ENCODE peak calls at places on chromosomes 13 and 19, in nine cellular contexts. U is caudate nucleus; J is left ventricle myocardium superior; W is A172; C is HT1080; O is pancreas; P is head of caudate nucleus; X is stimulated activated CD8-positive, alpha-beta memory T cell treated with anti-CD3 and anti-CD28 coated beads, Interleukin-2, amount 100 ng/mL, for 48 hours; A is psoas muscle. B is an unnamed sample.

GRCh38 chr13:79966502-79966901 is 374.4 kb downstream of the SPRY2 start:
- DNase-seq in X (no peak), O (no peak), P (no peak), A (no peak), J (no peak), U (no peak), C (no peak), W (no peak), B (peak)

GRCh38 chr13:99133848-99134247 is 66.8 kb upstream of the UBAC2 start:
- DNase-seq in U (no peak), O (no peak), C (no peak), P (no peak), X (no peak), J (no peak), W (no peak), A (no peak), B (no peak)

GRCh38 chr19:48881741-48882657 is 9.8 kb downstream of the PPP1R15A start:
- DNase-seq in A (no peak), X (no peak), P (peak), O (no peak), J (no peak), C (no peak), W (no peak), U (no peak), B (no peak)

GRCh38 chr13:96052655-96053002 is 572 bp downstream of the UGGT2 start:
- DNase-seq in P (no peak), U (peak), W (peak), J (no peak), X (no peak), A (no peak), O (no peak), C (peak), B (peak)

GRCh38 chr19:7272856-7273578 is 21.2 kb downstream of the INSR start:
- DNase-seq in W (no peak), C (no peak), U (no peak), O (no peak), J (no peak), A (no peak), P (no peak), X (no peak), B (no peak)

GRCh38 chr19:53519431-53519830 is 18.5 kb upstream of the ZNF331 start:
- DNase-seq in U (no peak), C (no peak), W (no peak), P (no peak), X (no peak), O (no peak), A (no peak), J (peak), B (no peak)

GRCh38 chr19:18013621-18014111 is 5.7 kb downstream of the ARRDC2 start:
- DNase-seq in O (no peak), W (no peak), C (no peak), U (no peak), J (peak), P (no peak), X (no peak), A (peak), B (no peak)

GRCh38 chr13:88800505-88800904 is 1129.3 kb downstream of the SLITRK5 start:
- DNase-seq in P (no peak), A (no peak), X (no peak), W (no peak), O (no peak), U (no peak), C (peak), J (no peak), B (no peak)

GRCh38 chr19:798415-799075 is 1.3 kb downstream of the PTBP1 start:
- DNase-seq in A (no peak), P (no peak), J (no peak), X (no peak), O (peak), U (no peak), W (no peak), C (no peak), B (no peak)

GRCh38 chr19:29628661-29629385 is 22.7 kb downstream of the POP4 start:
- DNase-seq in U (no peak), O (no peak), C (no peak), J (no peak), W (no peak), P (no peak), A (no peak), X (no peak), B (no peak)

GRCh38 chr19:35793381-35794165 is 18.2 kb downstream of the ARHGAP33 start:
- DNase-seq in C (no peak), U (no peak), P (no peak), X (no peak), A (no peak), W (peak), J (no peak), O (no peak), B (no peak)

GRCh38 chr19:31419871-31420430 is 70.7 kb upstream of the TSHZ3 start:
- DNase-seq in X (no peak), A (no peak), C (no peak), J (no peak), P (no peak), O (no peak), U (no peak), W (no peak), B (no peak)

GRCh38 chr19:10760268-10760944 is 42.5 kb downstream of the DNM2 start:
- DNase-seq in U (peak), X (no peak), W (peak), A (no peak), P (no peak), O (no peak), C (peak), J (no peak), B (peak)

GRCh38 chr19:35577918-35578317 is 8.1 kb upstream of the PMIS2 start:
- DNase-seq in A (no peak), X (no peak), P (no peak), C (no peak), J (no peak), U (no peak), W (no peak), O (no peak), B (no peak)

GRCh38 chr13:29472317-29472961 is 123.0 kb downstream of the SLC7A1 start:
- DNase-seq in J (peak), P (no peak), O (no peak), W (peak), C (peak), A (no peak), X (peak), U (no peak), B (peak)

GRCh38 chr13:41411536-41411935 is 45.8 kb upstream of the RGCC start:
- DNase-seq in C (peak), A (no peak), X (no peak), O (no peak), U (no peak), P (peak), W (peak), J (no peak), B (peak)

GRCh38 chr19:31254611-31255010 is 94.6 kb downstream of the TSHZ3 start:
- DNase-seq in C (no peak), J (no peak), A (no peak), O (no peak), W (peak), X (no peak), P (no peak), U (no peak), B (no peak)

GRCh38 chr13:102620512-102620911 is 23.7 kb downstream of the TPP2 start:
- DNase-seq in A (no peak), O (no peak), U (no peak), P (no peak), W (no peak), J (no peak), C (no peak), X (no peak), B (no peak)

GRCh38 chr19:46069841-46070341 is 29.1 kb upstream of the IGFL4 start:
- DNase-seq in X (no peak), O (no peak), A (no peak), U (no peak), W (peak), P (no peak), C (peak), J (no peak), B (peak)

GRCh38 chr13:108983273-108983672 is 353.9 kb downstream of the MYO16 start:
- DNase-seq in P (no peak), X (no peak), A (no peak), U (no peak), W (no peak), J (no peak), C (no peak), O (no peak), B (no peak)

GRCh38 chr19:30539315-30539714 is 167.1 kb downstream of the ZNF536 start:
- DNase-seq in C (no peak), A (no peak), X (no peak), P (no peak), U (no peak), J (no peak), O (no peak), W (no peak), B (no peak)

GRCh38 chr19:33868821-33869412 is 72.2 kb downstream of the KCTD15 start:
- DNase-seq in O (no peak), C (peak), X (no peak), U (no peak), W (no peak), A (no peak), J (peak), P (peak), B (peak)

GRCh38 chr13:90750957-90751356 is 596.5 kb upstream of the MIR17HG start:
- DNase-seq in W (no peak), O (no peak), U (no peak), J (no peak), X (no peak), C (no peak), A (no peak), P (no peak), B (peak)

GRCh38 chr19:5927439-5927821 is 13.4 kb downstream of the CAPS start:
- DNase-seq in U (no peak), A (no peak), X (no peak), W (no peak), P (no peak), C (no peak), J (no peak), O (no peak), B (no peak)

GRCh38 chr13:73924607-73925006 is 209.6 kb downstream of the KLF12 start:
- DNase-seq in U (no peak), W (no peak), O (no peak), P (no peak), X (no peak), J (no peak), C (no peak), A (no peak), B (no peak)

GRCh38 chr13:35761440-35762252 is 285.2 kb upstream of the MAB21L1 start:
- DNase-seq in A (no peak), W (no peak), U (no peak), C (no peak), J (no peak), P (no peak), O (no peak), X (no peak), B (no peak)

GRCh38 chr13:59012731-59013130 is 1151.0 kb downstream of the DIAPH3 start:
- DNase-seq in A (no peak), C (no peak), W (no peak), U (no peak), J (no peak), X (no peak), P (no peak), O (no peak), B (no peak)